ENCODE peak calls at places on chromosomes 2 and 18, in six cellular contexts. J is heart left ventricle; C is stimulated activated CD4-positive, alpha-beta T cell treated with anti-CD3 and anti-CD28 coated beads, Interleukin-12 subunit alpha, Interleukin-12 subunit beta, amount 100 ng/mL, for 48 hours; Z is T-helper 2 cell; T is activated CD8-positive, alpha-beta memory T cell treated with anti-CD3 and anti-CD28 coated beads, Interleukin-2, amount 10 ng/mL, durations not matched to agents 7 days and 5 days; G is activated CD4-positive, alpha-beta T cell treated with anti-CD3 and anti-CD28 coated beads for 1 hour. H is an unnamed sample.

GRCh38 chr2:100692906-100693305 is 127.0 kb upstream of the NPAS2 start:
- DNase-seq in J (no peak), C (no peak), Z (no peak), T (peak; percentile 33), G (no peak), H (no peak)

GRCh38 chr2:181828122-181828705 is 63.3 kb upstream of the ITPRID2 start:
- DNase-seq in J (no peak), C (no peak), Z (no peak), T (no peak), G (no peak), H (no peak)

GRCh38 chr2:233945146-233945545 is 28.0 kb downstream of the TRPM8 start:
- DNase-seq in J (no peak), C (no peak), Z (no peak), T (no peak), G (no peak), H (no peak)

GRCh38 chr2:11239718-11240462 is 84.6 kb downstream of the SLC66A3 start:
- DNase-seq in J (no peak), C (no peak), Z (no peak), T (no peak), G (no peak), H (no peak)

GRCh38 chr2:218904176-218904575 is 23.5 kb downstream of the WNT10A start:
- DNase-seq in J (no peak), C (no peak), Z (no peak), T (no peak), G (no peak), H (no peak)

GRCh38 chr2:108884629-108885028 is 98.1 kb downstream of the CCDC138 start:
- DNase-seq in J (no peak), C (no peak), Z (no peak), T (no peak), G (no peak), H (no peak)

GRCh38 chr2:120833127-120833675 is 97.5 kb downstream of the GLI2 start:
- DNase-seq in J (no peak), C (no peak), Z (no peak), T (no peak), G (no peak), H (no peak)

GRCh38 chr18:73520229-73520628 is 627.4 kb downstream of the FBXO15 start:
- DNase-seq in J (no peak), C (no peak), Z (no peak), T (no peak), G (no peak), H (no peak)

GRCh38 chr18:12768622-12769021 is 65.8 kb downstream of the PSMG2 start:
- DNase-seq in J (no peak), C (no peak), Z (no peak), T (no peak), G (no peak), H (no peak)

GRCh38 chr2:98868548-98869271 is 67.3 kb downstream of the CRACDL start:
- DNase-seq in J (no peak), C (no peak), Z (no peak), T (no peak), G (no peak), H (no peak)

GRCh38 chr2:118013221-118013723 is 598 bp downstream of the CCDC93 start:
- DNase-seq in J (peak; percentile 52), C (no peak), Z (peak; percentile 10), T (peak; percentile 55), G (peak; percentile 13), H (no peak)

GRCh38 chr2:165646321-165646801 is 147.7 kb downstream of the GALNT3 start:
- DNase-seq in J (no peak), C (no peak), Z (no peak), T (no peak), G (no peak), H (no peak)

GRCh38 chr2:165295643-165296042 is 56.4 kb downstream of the SCN2A start:
- DNase-seq in J (no peak), C (no peak), Z (no peak), T (no peak), G (no peak), H (no peak)

GRCh38 chr2:201880620-201881381 is 74.5 kb downstream of the CDK15 start:
- DNase-seq in J (no peak), C (no peak), Z (no peak), T (no peak), G (no peak), H (no peak)

GRCh38 chr2:133506962-133507361 is 61.3 kb downstream of the NCKAP5 start:
- DNase-seq in J (no peak), C (no peak), Z (no peak), T (no peak), G (no peak), H (no peak)